ENCODE peak calls at places on chromosomes 2 and 18, in four cellular contexts. F is stromal cell of bone marrow, M is GM12864, C is NCI-H2081. I is an unnamed sample.

GRCh38 chr2:135337066-135337465 is 194.0 kb downstream of the ZRANB3 start:
- DNase-seq in M (no peak), F (no peak), C (no peak), I (no peak)

GRCh38 chr2:86570069-86570468 is 6.8 kb upstream of the CHMP3 start:
- DNase-seq in M (no peak), C (no peak), F (no peak), I (no peak)

GRCh38 chr18:13137939-13138821 is 80.4 kb upstream of the LDLRAD4 start:
- DNase-seq in F (peak; percentile 79), M (peak; percentile 74), C (no peak), I (peak; percentile 87)

GRCh38 chr2:100207411-100207885 is 65.1 kb upstream of the AFF3 start:
- DNase-seq in F (no peak), C (no peak), M (no peak), I (no peak)

GRCh38 chr2:40138327-40138726 is 313.6 kb downstream of the SLC8A1 start:
- DNase-seq in M (no peak), F (no peak), C (no peak), I (no peak)

GRCh38 chr18:54192415-54192814 is 32.1 kb downstream of the MBD2 start:
- DNase-seq in C (no peak), F (no peak), M (no peak), I (no peak)

GRCh38 chr2:86280191-86280667 is 57.2 kb downstream of the REEP1 start:
- DNase-seq in F (peak; percentile 54), C (no peak), M (no peak), I (no peak)

GRCh38 chr2:23430263-23430662 is 45.3 kb downstream of the KLHL29 start:
- DNase-seq in C (no peak), M (no peak), F (no peak), I (peak; percentile 24)

GRCh38 chr2:98730851-98731708 is at the start of gene MGAT4A:
- DNase-seq in M (no peak), F (no peak), C (peak; percentile 26), I (peak; percentile 95)

GRCh38 chr2:63665091-63665490 is 76.3 kb downstream of the MDH1 start:
- DNase-seq in M (no peak), F (no peak), C (no peak), I (no peak)

GRCh38 chr2:12170151-12170550 is 423.7 kb downstream of the LPIN1 start:
- DNase-seq in C (no peak), F (no peak), M (no peak), I (no peak)

GRCh38 chr18:5424903-5425302 is 118.9 kb downstream of the EPB41L3 start:
- DNase-seq in M (no peak), C (peak; percentile 39), F (no peak), I (no peak)

GRCh38 chr2:139369423-139370409 is 589.5 kb upstream of the NXPH2 start:
- DNase-seq in C (no peak), M (no peak), F (no peak), I (no peak)

GRCh38 chr2:16320716-16321115 is 344.9 kb downstream of the CYRIA start:
- DNase-seq in M (no peak), C (no peak), F (no peak), I (no peak)

GRCh38 chr2:232315049-232315922 is 63.3 kb upstream of the ALPP start:
- DNase-seq in F (peak; percentile 69), M (peak; percentile 44), C (no peak), I (peak; percentile 93)

GRCh38 chr2:191436368-191437055 is 191.3 kb downstream of the MYO1B start:
- DNase-seq in F (no peak), M (no peak), C (no peak), I (no peak)